ENCODE peak calls at places on chromosomes 1 and 21, in four cellular contexts. L, M, J and X are unnamed samples.

GRCh38 chr21:44360174-44360573 is 6.8 kb downstream of the TRPM2 start:
- DNase-seq in J (no peak), M (no peak), L (no peak), X (no peak)

GRCh38 chr1:112934562-112934952 is 21.4 kb downstream of the SLC16A1 start:
- DNase-seq in L (no peak), J (no peak), M (no peak), X (no peak)

GRCh38 chr21:22421416-22422190 is 1423.4 kb downstream of the NCAM2 start:
- DNase-seq in L (no peak), J (no peak), M (no peak), X (no peak)

GRCh38 chr1:238546118-238546517 is 655.4 kb upstream of the ZP4 start:
- DNase-seq in M (no peak), L (no peak), J (no peak), X (no peak)

GRCh38 chr1:67642694-67643093 is 42.3 kb upstream of the GADD45A start:
- DNase-seq in L (no peak), J (no peak), M (no peak), X (no peak)

GRCh38 chr1:85494957-85495266 is 30.0 kb upstream of the DDAH1 start:
- DNase-seq in J (no peak), M (no peak), L (no peak), X (no peak)

GRCh38 chr1:184940226-184940625 is 34.1 kb downstream of the NIBAN1 start:
- DNase-seq in L (peak; percentile 26), M (no peak), J (no peak), X (peak; percentile 36)

GRCh38 chr1:229058716-229059115 is 212.2 kb upstream of the RAB4A start:
- DNase-seq in L (no peak), J (no peak), M (no peak), X (no peak)

GRCh38 chr1:39109653-39110052 is 83.5 kb downstream of the NDUFS5 start:
- DNase-seq in J (no peak), M (no peak), L (no peak), X (no peak)

GRCh38 chr1:39106949-39107740 is 81.0 kb downstream of the NDUFS5 start:
- DNase-seq in M (no peak), L (no peak), J (no peak), X (no peak)

GRCh38 chr1:39105841-39106765 is 80.0 kb downstream of the NDUFS5 start:
- DNase-seq in J (peak; percentile 80), M (peak; percentile 17), L (no peak), X (no peak)

GRCh38 chr1:39110325-39110851 is 84.2 kb downstream of the NDUFS5 start:
- DNase-seq in M (no peak), L (peak; percentile 65), J (no peak), X (peak; percentile 69)

DNA sequence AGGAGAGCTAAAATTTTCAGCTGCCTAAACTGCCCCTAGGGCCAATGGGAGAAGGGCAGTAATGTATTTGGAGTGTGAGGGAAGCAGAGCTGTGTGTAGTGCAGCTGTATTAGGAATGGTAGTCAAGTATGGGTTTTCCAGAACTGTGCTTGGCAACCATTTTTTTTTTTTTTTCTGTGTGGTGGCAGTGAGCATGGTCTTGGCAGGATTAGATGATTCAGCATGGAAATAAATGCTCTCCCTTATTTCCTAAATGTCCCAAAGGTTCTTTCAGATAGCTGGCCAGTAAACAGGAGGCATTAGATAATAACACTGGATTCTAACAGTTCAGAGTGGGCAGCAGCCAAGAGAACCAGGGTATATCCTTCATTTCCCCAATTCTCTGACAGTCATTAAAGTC is 81.7 kb downstream of the NDUFS5 start:
- DNase-seq in J (no peak), L (no peak), M (no peak), X (no peak)
- H3K4me3 ChIP-seq in J (no peak overlapping the region), L (peak overlapping the region; percentile 79), M (no peak overlapping the region), X (peak overlapping the region; percentile 79)

GRCh38 chr1:205775717-205776056 is 405 bp upstream of the RAB29 start:
- DNase-seq in M (no peak), L (no peak), J (no peak), X (no peak)
- H3K4me3 ChIP-seq in M (peak overlapping the region; percentile 84), L (no peak overlapping the region), J (no peak overlapping the region), X (peak overlapping the region; percentile 82)

DNA sequence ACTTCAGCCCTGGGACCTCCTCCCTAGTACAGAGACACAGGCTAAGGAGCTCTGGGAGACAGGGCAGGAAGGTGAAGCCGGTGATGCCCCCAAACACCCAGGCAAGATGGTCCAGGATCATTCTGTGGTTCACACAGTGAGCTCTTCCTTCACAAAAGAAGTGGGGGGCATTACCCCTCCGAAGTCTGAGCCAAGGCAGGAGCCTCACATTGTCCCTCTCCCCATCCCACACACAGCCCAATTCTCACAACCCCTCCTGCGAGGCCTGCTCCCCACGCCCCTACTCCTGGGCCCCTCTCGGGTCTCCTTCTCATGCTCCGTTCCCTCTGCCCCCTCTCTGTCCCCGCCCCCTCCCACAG is 10.7 kb downstream of the MEF2D start:
- DNase-seq in M (no peak), L (no peak), J (no peak), X (no peak)
- H3K4me3 ChIP-seq in M (peak overlapping the region; percentile 40), L (no peak overlapping the region), J (no peak overlapping the region), X (peak overlapping the region; percentile 8)

DNA sequence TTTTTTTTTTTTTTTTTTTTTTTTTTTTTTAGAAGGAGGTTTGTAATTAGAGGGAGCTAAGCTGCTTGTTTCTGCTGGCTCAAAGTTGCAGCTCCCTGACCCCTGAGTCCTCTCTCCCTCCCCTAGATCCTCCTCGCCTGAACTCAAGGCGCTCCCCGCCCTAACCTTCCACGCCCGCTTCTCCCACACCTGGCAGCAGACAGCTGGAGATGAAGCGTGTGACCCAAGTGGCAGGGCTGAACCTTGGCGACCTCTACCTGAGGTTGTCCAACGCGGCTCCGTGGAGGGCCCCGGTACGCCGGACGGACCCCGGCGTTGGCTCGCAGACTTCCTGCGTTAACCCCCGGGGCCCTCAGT is 795 bp downstream of the NGF start:
- DNase-seq in L (no peak), J (no peak), M (no peak), X (no peak)
- H3K4me3 ChIP-seq in L (peak overlapping the region; percentile 97), J (no peak overlapping the region), M (no peak overlapping the region), X (peak overlapping the region; percentile 99)

DNA sequence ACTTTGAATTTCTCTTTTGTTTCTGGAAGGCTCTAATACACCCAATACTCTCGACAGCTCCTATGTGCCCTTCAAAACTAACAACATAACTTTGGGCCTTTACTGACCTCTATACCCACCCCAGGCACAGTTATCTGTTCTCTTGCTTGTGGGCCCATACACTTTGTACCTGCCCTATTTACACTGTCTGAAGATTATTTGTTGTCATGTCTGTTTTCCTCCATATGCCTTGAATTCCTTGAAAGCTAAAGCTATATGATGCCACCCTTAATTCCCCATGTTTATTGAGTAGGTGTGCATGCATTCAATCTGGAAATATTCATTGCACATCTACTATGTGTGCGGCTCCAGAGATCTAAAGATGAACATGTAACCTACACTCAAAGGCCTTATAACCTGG is 267.6 kb downstream of the PLPP3 start:
- DNase-seq in L (no peak), J (no peak), M (no peak), X (no peak)
- H3K4me3 ChIP-seq in L (no peak overlapping the region), J (no peak overlapping the region), M (no peak overlapping the region), X (no peak overlapping the region)

DNA sequence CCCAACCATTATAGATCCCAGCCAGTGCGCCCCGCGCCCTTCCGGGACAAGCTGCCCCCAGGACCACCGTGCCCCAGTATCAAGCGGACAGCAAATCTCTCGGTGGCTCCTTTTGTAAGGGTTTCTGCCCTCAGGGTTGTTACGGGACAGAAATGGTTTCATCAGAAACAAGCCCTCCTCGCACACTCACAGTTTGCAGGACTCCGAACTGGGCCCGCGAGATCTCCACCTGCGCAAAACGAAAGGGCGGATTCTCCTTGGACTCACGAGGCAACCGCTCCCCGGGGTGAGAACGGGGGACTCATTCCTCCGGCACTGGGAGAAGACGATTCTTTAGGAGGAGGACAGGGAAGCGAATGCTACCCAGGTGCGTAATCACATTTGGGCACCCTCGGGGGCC is 51.1 kb upstream of the H6PD start:
- DNase-seq in L (no peak), M (no peak), J (no peak), X (no peak)
- H3K4me3 ChIP-seq in L (peak overlapping the region; percentile 89), M (no peak overlapping the region), J (no peak overlapping the region), X (peak overlapping the region; percentile 87)

DNA sequence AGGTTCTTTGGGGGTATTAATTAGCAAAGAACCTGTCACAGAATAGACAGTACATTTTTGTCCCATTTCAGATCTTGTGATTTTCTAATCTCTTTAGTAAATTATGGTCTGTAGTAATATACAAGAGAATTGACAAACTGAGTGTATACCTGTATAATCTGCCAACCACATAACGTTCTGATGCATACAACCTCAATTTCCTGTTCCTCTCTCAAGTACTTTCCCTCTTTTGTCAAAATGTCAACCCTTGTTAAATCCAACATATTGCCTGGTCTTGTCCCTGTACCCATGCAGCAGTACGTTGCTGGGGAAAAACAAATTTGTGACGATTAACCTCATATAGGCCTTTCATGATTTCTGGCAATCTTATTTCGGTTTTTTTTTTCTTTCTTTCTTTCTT is 1.1 kb downstream of the ARV1 start:
- DNase-seq in J (no peak), L (no peak), M (no peak), X (no peak)
- H3K4me3 ChIP-seq in J (no peak overlapping the region), L (peak overlapping the region; percentile 79), M (peak overlapping the region; percentile 83), X (peak overlapping the region; percentile 95)